ENCODE peak calls at places on chromosomes 11 and 22, in ten cellular contexts. U is right lobe of liver; I is tibial artery; X is cardiac muscle cell; Y is sigmoid colon; H is naive thymus-derived CD4-positive, alpha-beta T cell; G is kidney; M is heart right ventricle; R is stomach; C is MM.1S. W is an unnamed sample.

GRCh38 chr11:25484225-25484624 is 847.7 kb upstream of the ANO3 start:
- DNase-seq in M (no peak), G (no peak), U (no peak), R (no peak), C (no peak), I (no peak), Y (no peak), X (no peak), H (no peak), W (no peak)

GRCh38 chr11:13009476-13009920 is 382 bp downstream of the RASSF10 start:
- DNase-seq in U (no peak), C (no peak), G (peak; percentile 75), X (no peak), R (no peak), M (no peak), Y (no peak), I (no peak), H (no peak), W (no peak)

GRCh38 chr22:35219012-35219411 is 38.3 kb upstream of the HMGXB4 start:
- DNase-seq in X (peak; percentile 14), R (no peak), I (no peak), G (no peak), H (no peak), M (no peak), U (no peak), Y (no peak), C (no peak), W (no peak)

GRCh38 chr22:42915980-42916765 is 59.1 kb upstream of the ARFGAP3 start:
- DNase-seq in U (no peak), R (peak; percentile 59), H (no peak), C (no peak), X (no peak), M (no peak), G (no peak), I (no peak), Y (no peak), W (no peak)

GRCh38 chr11:19979519-19979845 is 180.8 kb downstream of the DBX1 start:
- DNase-seq in U (no peak), I (no peak), X (no peak), R (no peak), C (no peak), Y (no peak), H (no peak), M (no peak), G (no peak), W (no peak)

GRCh38 chr11:44574620-44575287 is 9.3 kb downstream of the CD82 start:
- DNase-seq in C (peak; percentile 38), M (no peak), H (peak; percentile 19), Y (no peak), U (no peak), R (peak; percentile 53), X (peak; percentile 92), I (no peak), G (no peak), W (no peak)

GRCh38 chr11:68954970-68955958 is 25.5 kb downstream of the MRGPRD start:
- DNase-seq in R (peak; percentile 51), I (peak; percentile 46), G (no peak), U (no peak), Y (peak; percentile 93), C (no peak), M (peak; percentile 47), H (no peak), X (peak; percentile 58), W (peak; percentile 36)

GRCh38 chr11:1830119-1830499 is 4.7 kb upstream of the SYT8 start:
- DNase-seq in H (no peak), X (peak; percentile 21), I (no peak), C (no peak), R (no peak), M (peak; percentile 3), U (no peak), G (peak; percentile 66), Y (no peak), W (no peak)

GRCh38 chr11:111427471-111427912 is 48.4 kb upstream of the POU2AF1 start:
- DNase-seq in G (no peak), R (no peak), Y (no peak), X (no peak), M (no peak), C (no peak), I (no peak), H (no peak), U (no peak), W (no peak)

GRCh38 chr11:11329062-11329806 is 23.8 kb downstream of the CSNK2A3 start:
- DNase-seq in R (no peak), Y (no peak), I (no peak), M (no peak), C (no peak), G (no peak), H (no peak), X (no peak), U (no peak), W (no peak)

GRCh38 chr11:116511684-116512083 is 261.1 kb downstream of the BUD13 start:
- DNase-seq in Y (no peak), C (no peak), I (no peak), U (no peak), M (no peak), X (no peak), H (no peak), R (peak; percentile 14), G (no peak), W (no peak)

GRCh38 chr11:115409691-115410220 is 94.5 kb downstream of the CADM1 start:
- DNase-seq in U (no peak), R (no peak), M (no peak), X (no peak), C (no peak), Y (no peak), I (no peak), H (no peak), G (no peak), W (no peak)

GRCh38 chr11:34632105-34632780 is 11.3 kb downstream of the EHF start:
- DNase-seq in H (no peak), Y (no peak), U (peak; percentile 51), R (peak; percentile 59), I (no peak), C (no peak), G (no peak), M (peak; percentile 34), X (no peak), W (no peak)

GRCh38 chr11:95704865-95705264 is 84.7 kb downstream of the FAM76B start:
- DNase-seq in G (no peak), I (no peak), X (no peak), R (no peak), H (no peak), C (no peak), U (no peak), M (no peak), Y (no peak), W (no peak)

GRCh38 chr11:13857828-13858227 is 104.7 kb upstream of the SPON1 start:
- DNase-seq in R (no peak), X (no peak), C (no peak), I (no peak), M (no peak), U (no peak), H (no peak), Y (no peak), G (no peak), W (no peak)

GRCh38 chr11:117554601-117555333 is 227.1 kb downstream of the CEP164 start:
- DNase-seq in U (no peak), H (no peak), Y (no peak), C (no peak), R (no peak), X (no peak), I (no peak), G (no peak), M (no peak), W (no peak)

GRCh38 chr22:47433627-47434026 is 671.2 kb downstream of the TBC1D22A start:
- DNase-seq in I (no peak), G (no peak), M (no peak), X (no peak), H (no peak), R (no peak), Y (no peak), U (no peak), C (no peak), W (no peak)
- H3K9me3 ChIP-seq in I (peaks cover 10% of the 10 kb centered on the region), G (no peaks in the 10 kb centered on the region), M (no peaks in the 10 kb centered on the region), X (no peaks in the 10 kb centered on the region), H (no peaks in the 10 kb centered on the region), R (peaks cover 24% of the 10 kb centered on the region), Y (no peaks in the 10 kb centered on the region), U (no peaks in the 10 kb centered on the region), C (no peaks in the 10 kb centered on the region), W (peaks cover 11% of the 10 kb centered on the region)

GRCh38 chr22:36326178-36327161 is 61.3 kb downstream of the MYH9 start:
- DNase-seq in C (no peak), R (no peak), X (no peak), I (no peak), U (no peak), H (no peak), Y (no peak), M (no peak), G (peak; percentile 73), W (no peak)
- H3K27ac ChIP-seq in C (no peak overlapping the region), R (peak overlapping the region; percentile 95), X (peak overlapping the region; percentile 100), I (peak overlapping the region; percentile 95), U (peak overlapping the region; percentile 32), H (peak overlapping the region; percentile 82), Y (peak overlapping the region; percentile 98), M (peak overlapping the region; percentile 98), G (peak overlapping the region; percentile 97), W (peak overlapping the region; percentile 93)

GRCh38 chr11:31114437-31114836 is 255.1 kb downstream of the DCDC1 start:
- DNase-seq in U (no peak), I (no peak), H (no peak), X (no peak), R (no peak), G (no peak), M (no peak), C (no peak), Y (no peak), W (no peak)

GRCh38 chr11:31117038-31117437 is 252.5 kb downstream of the DCDC1 start:
- DNase-seq in G (no peak), H (no peak), R (no peak), X (no peak), M (no peak), U (no peak), C (no peak), I (no peak), Y (no peak), W (no peak)

GRCh38 chr11:31118566-31118965 is 251.0 kb downstream of the DCDC1 start:
- DNase-seq in U (no peak), M (no peak), C (no peak), R (no peak), X (no peak), Y (no peak), H (no peak), I (no peak), G (peak; percentile 26), W (no peak)

GRCh38 chr11:31120428-31120827 is 249.1 kb downstream of the DCDC1 start:
- DNase-seq in M (no peak), R (no peak), I (no peak), U (no peak), C (no peak), G (no peak), Y (no peak), H (no peak), X (no peak), W (no peak)
- H3K4me1 ChIP-seq in M (no peaks in the 10 kb centered on the region), R (no peaks in the 10 kb centered on the region), I (no peaks in the 10 kb centered on the region), U (no peaks in the 10 kb centered on the region), C (no peaks in the 10 kb centered on the region), G (no peaks in the 10 kb centered on the region), Y (no peaks in the 10 kb centered on the region), H (no peaks in the 10 kb centered on the region), X (no peaks in the 10 kb centered on the region), W (no peaks in the 10 kb centered on the region)

GRCh38 chr11:54927704-54928103 is 221.1 kb downstream of the OR4A5 start:
- DNase-seq in X (no peak), U (no peak), I (no peak), Y (no peak), H (no peak), G (no peak), R (no peak), M (no peak), C (no peak), W (no peak)
- H3K9me3 ChIP-seq in X (peaks cover 21% of the 10 kb centered on the region), U (no peaks in the 10 kb centered on the region), I (peaks cover 78% of the 10 kb centered on the region), Y (peaks cover 52% of the 10 kb centered on the region), H (no peaks in the 10 kb centered on the region), G (peaks cover 92% of the 10 kb centered on the region), R (peaks cover 100% of the 10 kb centered on the region), M (peaks cover 75% of the 10 kb centered on the region), C (no peaks in the 10 kb centered on the region), W (peaks cover 66% of the 10 kb centered on the region)

W was measured in lung.